ENCODE peak calls at places on chromosomes 11 and 22, in six cellular contexts. One of them, this sample, is unnamed.
A peak's percentile ranks its signal among the peaks of the same experiment; 100 is the strongest.

GRCh38 chr11:131370090-131370751 is at the start of gene NTM:
- DNase-seq in cardiac fibroblast: no peak
- DNase-seq in HEK293T: no peak
- DNase-seq in neural crest cell: peak; percentile 36
- DNase-seq in CD4-positive, CD25-positive, alpha-beta regulatory T cell: no peak
- DNase-seq in activated CD4-positive, alpha-beta T cell treated with anti-CD3 and anti-CD28 coated beads, Interleukin-2, amount 50 U/mL, for 24 hours: no peak
- DNase-seq in this sample: peak; percentile 66

GRCh38 chr11:56923116-56923515 is 65.6 kb upstream of the OR5AK2 start:
- DNase-seq in cardiac fibroblast: no peak
- DNase-seq in HEK293T: no peak
- DNase-seq in neural crest cell: no peak
- DNase-seq in CD4-positive, CD25-positive, alpha-beta regulatory T cell: no peak
- DNase-seq in activated CD4-positive, alpha-beta T cell treated with anti-CD3 and anti-CD28 coated beads, Interleukin-2, amount 50 U/mL, for 24 hours: no peak
- DNase-seq in this sample: no peak

GRCh38 chr11:123543796-123544195 is 110.6 kb downstream of the SCN3B start:
- DNase-seq in cardiac fibroblast: peak; percentile 67
- DNase-seq in HEK293T: no peak
- DNase-seq in neural crest cell: no peak
- DNase-seq in CD4-positive, CD25-positive, alpha-beta regulatory T cell: no peak
- DNase-seq in activated CD4-positive, alpha-beta T cell treated with anti-CD3 and anti-CD28 coated beads, Interleukin-2, amount 50 U/mL, for 24 hours: no peak
- DNase-seq in this sample: no peak

GRCh38 chr11:118406599-118407166 is 5.3 kb downstream of the ATP5MG start:
- DNase-seq in cardiac fibroblast: peak; percentile 78
- DNase-seq in HEK293T: no peak
- DNase-seq in neural crest cell: no peak
- DNase-seq in CD4-positive, CD25-positive, alpha-beta regulatory T cell: no peak
- DNase-seq in activated CD4-positive, alpha-beta T cell treated with anti-CD3 and anti-CD28 coated beads, Interleukin-2, amount 50 U/mL, for 24 hours: no peak
- DNase-seq in this sample: no peak

GRCh38 chr22:35150163-35151107 is 84.5 kb downstream of the ISX start:
- DNase-seq in cardiac fibroblast: peak; percentile 57
- DNase-seq in HEK293T: peak; percentile 77
- DNase-seq in neural crest cell: peak; percentile 87
- DNase-seq in CD4-positive, CD25-positive, alpha-beta regulatory T cell: peak; percentile 8
- DNase-seq in activated CD4-positive, alpha-beta T cell treated with anti-CD3 and anti-CD28 coated beads, Interleukin-2, amount 50 U/mL, for 24 hours: peak; percentile 37
- DNase-seq in this sample: peak; percentile 61

GRCh38 chr11:113110046-113110445 is 148.8 kb downstream of the NCAM1 start:
- DNase-seq in cardiac fibroblast: no peak
- DNase-seq in HEK293T: no peak
- DNase-seq in neural crest cell: no peak
- DNase-seq in CD4-positive, CD25-positive, alpha-beta regulatory T cell: no peak
- DNase-seq in activated CD4-positive, alpha-beta T cell treated with anti-CD3 and anti-CD28 coated beads, Interleukin-2, amount 50 U/mL, for 24 hours: no peak
- DNase-seq in this sample: no peak

GRCh38 chr11:65386307-65387081 is at the start of gene FRMD8:
- DNase-seq in cardiac fibroblast: peak; percentile 75
- DNase-seq in HEK293T: peak; percentile 91
- DNase-seq in neural crest cell: peak; percentile 75
- DNase-seq in CD4-positive, CD25-positive, alpha-beta regulatory T cell: peak; percentile 89
- DNase-seq in activated CD4-positive, alpha-beta T cell treated with anti-CD3 and anti-CD28 coated beads, Interleukin-2, amount 50 U/mL, for 24 hours: peak; percentile 73
- DNase-seq in this sample: peak; percentile 92

GRCh38 chr11:101466352-101466751 is 117.5 kb downstream of the TRPC6 start:
- DNase-seq in cardiac fibroblast: no peak
- DNase-seq in HEK293T: no peak
- DNase-seq in neural crest cell: no peak
- DNase-seq in CD4-positive, CD25-positive, alpha-beta regulatory T cell: no peak
- DNase-seq in activated CD4-positive, alpha-beta T cell treated with anti-CD3 and anti-CD28 coated beads, Interleukin-2, amount 50 U/mL, for 24 hours: no peak
- DNase-seq in this sample: no peak

GRCh38 chr22:37777122-37777687 is 30.5 kb upstream of the GCAT start:
- DNase-seq in cardiac fibroblast: peak; percentile 91
- DNase-seq in HEK293T: no peak
- DNase-seq in neural crest cell: no peak
- DNase-seq in CD4-positive, CD25-positive, alpha-beta regulatory T cell: no peak
- DNase-seq in activated CD4-positive, alpha-beta T cell treated with anti-CD3 and anti-CD28 coated beads, Interleukin-2, amount 50 U/mL, for 24 hours: no peak
- DNase-seq in this sample: peak; percentile 87

GRCh38 chr11:75896843-75897419 is 81.9 kb downstream of the UVRAG start:
- DNase-seq in cardiac fibroblast: peak; percentile 74
- DNase-seq in HEK293T: peak; percentile 28
- DNase-seq in neural crest cell: no peak
- DNase-seq in CD4-positive, CD25-positive, alpha-beta regulatory T cell: no peak
- DNase-seq in activated CD4-positive, alpha-beta T cell treated with anti-CD3 and anti-CD28 coated beads, Interleukin-2, amount 50 U/mL, for 24 hours: no peak
- DNase-seq in this sample: no peak

GRCh38 chr11:78783846-78784245 is 209.2 kb upstream of the NARS2 start:
- DNase-seq in cardiac fibroblast: no peak
- DNase-seq in HEK293T: no peak
- DNase-seq in neural crest cell: no peak
- DNase-seq in CD4-positive, CD25-positive, alpha-beta regulatory T cell: no peak
- DNase-seq in activated CD4-positive, alpha-beta T cell treated with anti-CD3 and anti-CD28 coated beads, Interleukin-2, amount 50 U/mL, for 24 hours: no peak
- DNase-seq in this sample: no peak

GRCh38 chr22:40613025-40613424 is 23.5 kb downstream of the MRTFA start:
- DNase-seq in cardiac fibroblast: no peak
- DNase-seq in HEK293T: no peak
- DNase-seq in neural crest cell: no peak
- DNase-seq in CD4-positive, CD25-positive, alpha-beta regulatory T cell: no peak
- DNase-seq in activated CD4-positive, alpha-beta T cell treated with anti-CD3 and anti-CD28 coated beads, Interleukin-2, amount 50 U/mL, for 24 hours: no peak
- DNase-seq in this sample: no peak

GRCh38 chr11:118530180-118530682 is 761 bp upstream of the TMEM25 start:
- DNase-seq in cardiac fibroblast: no peak
- DNase-seq in HEK293T: no peak
- DNase-seq in neural crest cell: no peak
- DNase-seq in CD4-positive, CD25-positive, alpha-beta regulatory T cell: no peak
- DNase-seq in activated CD4-positive, alpha-beta T cell treated with anti-CD3 and anti-CD28 coated beads, Interleukin-2, amount 50 U/mL, for 24 hours: no peak
- DNase-seq in this sample: peak; percentile 62

GRCh38 chr22:43861529-43861928 is 784 bp downstream of the SULT4A1 start:
- DNase-seq in cardiac fibroblast: peak; percentile 3
- DNase-seq in HEK293T: no peak
- DNase-seq in neural crest cell: no peak
- DNase-seq in CD4-positive, CD25-positive, alpha-beta regulatory T cell: no peak
- DNase-seq in activated CD4-positive, alpha-beta T cell treated with anti-CD3 and anti-CD28 coated beads, Interleukin-2, amount 50 U/mL, for 24 hours: no peak
- DNase-seq in this sample: no peak

GRCh38 chr11:10319691-10320090 is 14.8 kb downstream of the ADM start:
- DNase-seq in cardiac fibroblast: no peak
- DNase-seq in HEK293T: no peak
- DNase-seq in neural crest cell: no peak
- DNase-seq in CD4-positive, CD25-positive, alpha-beta regulatory T cell: no peak
- DNase-seq in activated CD4-positive, alpha-beta T cell treated with anti-CD3 and anti-CD28 coated beads, Interleukin-2, amount 50 U/mL, for 24 hours: no peak
- DNase-seq in this sample: no peak

GRCh38 chr22:25478111-25478510 is 86.4 kb upstream of the GRK3 start:
- DNase-seq in cardiac fibroblast: no peak
- DNase-seq in HEK293T: no peak
- DNase-seq in neural crest cell: no peak
- DNase-seq in CD4-positive, CD25-positive, alpha-beta regulatory T cell: no peak
- DNase-seq in activated CD4-positive, alpha-beta T cell treated with anti-CD3 and anti-CD28 coated beads, Interleukin-2, amount 50 U/mL, for 24 hours: no peak
- DNase-seq in this sample: no peak

GRCh38 chr11:63613517-63614135 is 607 bp downstream of the PLAAT3 start:
- DNase-seq in cardiac fibroblast: no peak
- DNase-seq in HEK293T: no peak
- DNase-seq in neural crest cell: no peak
- DNase-seq in CD4-positive, CD25-positive, alpha-beta regulatory T cell: peak; percentile 7
- DNase-seq in activated CD4-positive, alpha-beta T cell treated with anti-CD3 and anti-CD28 coated beads, Interleukin-2, amount 50 U/mL, for 24 hours: no peak
- DNase-seq in this sample: peak; percentile 60

GRCh38 chr11:75279273-75279672 is 38.7 kb downstream of the TPBGL start:
- DNase-seq in cardiac fibroblast: no peak
- DNase-seq in HEK293T: no peak
- DNase-seq in neural crest cell: no peak
- DNase-seq in CD4-positive, CD25-positive, alpha-beta regulatory T cell: no peak
- DNase-seq in activated CD4-positive, alpha-beta T cell treated with anti-CD3 and anti-CD28 coated beads, Interleukin-2, amount 50 U/mL, for 24 hours: no peak
- DNase-seq in this sample: no peak

GRCh38 chr11:36056160-36056751 is 112.4 kb downstream of the LDLRAD3 start:
- DNase-seq in cardiac fibroblast: peak; percentile 64
- DNase-seq in HEK293T: peak; percentile 63
- DNase-seq in neural crest cell: peak; percentile 47
- DNase-seq in CD4-positive, CD25-positive, alpha-beta regulatory T cell: no peak
- DNase-seq in activated CD4-positive, alpha-beta T cell treated with anti-CD3 and anti-CD28 coated beads, Interleukin-2, amount 50 U/mL, for 24 hours: no peak
- DNase-seq in this sample: no peak

GRCh38 chr22:38335077-38335476 is 17.8 kb upstream of the CSNK1E start:
- DNase-seq in cardiac fibroblast: peak; percentile 60
- DNase-seq in HEK293T: no peak
- DNase-seq in neural crest cell: no peak
- DNase-seq in CD4-positive, CD25-positive, alpha-beta regulatory T cell: no peak
- DNase-seq in activated CD4-positive, alpha-beta T cell treated with anti-CD3 and anti-CD28 coated beads, Interleukin-2, amount 50 U/mL, for 24 hours: no peak
- DNase-seq in this sample: no peak

GRCh38 chr11:12864316-12865156 is 144.6 kb upstream of the RASSF10 start:
- DNase-seq in cardiac fibroblast: peak; percentile 80
- DNase-seq in HEK293T: no peak
- DNase-seq in neural crest cell: no peak
- DNase-seq in CD4-positive, CD25-positive, alpha-beta regulatory T cell: no peak
- DNase-seq in activated CD4-positive, alpha-beta T cell treated with anti-CD3 and anti-CD28 coated beads, Interleukin-2, amount 50 U/mL, for 24 hours: no peak
- DNase-seq in this sample: no peak

GRCh38 chr11:2213384-2213842 is 41.8 kb upstream of the TH start:
- DNase-seq in cardiac fibroblast: no peak
- DNase-seq in HEK293T: no peak
- DNase-seq in neural crest cell: no peak
- DNase-seq in CD4-positive, CD25-positive, alpha-beta regulatory T cell: no peak
- DNase-seq in activated CD4-positive, alpha-beta T cell treated with anti-CD3 and anti-CD28 coated beads, Interleukin-2, amount 50 U/mL, for 24 hours: peak; percentile 11
- DNase-seq in this sample: peak; percentile 37

GRCh38 chr11:22581354-22581753 is 44.3 kb downstream of the FANCF start:
- DNase-seq in cardiac fibroblast: no peak
- DNase-seq in HEK293T: no peak
- DNase-seq in neural crest cell: no peak
- DNase-seq in CD4-positive, CD25-positive, alpha-beta regulatory T cell: no peak
- DNase-seq in activated CD4-positive, alpha-beta T cell treated with anti-CD3 and anti-CD28 coated beads, Interleukin-2, amount 50 U/mL, for 24 hours: no peak
- DNase-seq in this sample: no peak

GRCh38 chr22:42261266-42261665 is 9.2 kb downstream of the TCF20 start:
- DNase-seq in cardiac fibroblast: peak; percentile 66
- DNase-seq in HEK293T: no peak
- DNase-seq in neural crest cell: no peak
- DNase-seq in CD4-positive, CD25-positive, alpha-beta regulatory T cell: no peak
- DNase-seq in activated CD4-positive, alpha-beta T cell treated with anti-CD3 and anti-CD28 coated beads, Interleukin-2, amount 50 U/mL, for 24 hours: no peak
- DNase-seq in this sample: no peak

GRCh38 chr11:74417860-74418508 is 19.8 kb upstream of the PGM2L1 start:
- DNase-seq in cardiac fibroblast: no peak
- DNase-seq in HEK293T: no peak
- DNase-seq in neural crest cell: no peak
- DNase-seq in CD4-positive, CD25-positive, alpha-beta regulatory T cell: no peak
- DNase-seq in activated CD4-positive, alpha-beta T cell treated with anti-CD3 and anti-CD28 coated beads, Interleukin-2, amount 50 U/mL, for 24 hours: no peak
- DNase-seq in this sample: no peak

GRCh38 chr11:76132268-76132667 is 74.0 kb downstream of the WNT11 start:
- DNase-seq in cardiac fibroblast: no peak
- DNase-seq in HEK293T: no peak
- DNase-seq in neural crest cell: no peak
- DNase-seq in CD4-positive, CD25-positive, alpha-beta regulatory T cell: no peak
- DNase-seq in activated CD4-positive, alpha-beta T cell treated with anti-CD3 and anti-CD28 coated beads, Interleukin-2, amount 50 U/mL, for 24 hours: no peak
- DNase-seq in this sample: no peak

This sample was measured in left lobe of liver.